ENCODE peak calls at places on chromosomes 13 and 19, in four cellular contexts. One of them, this sample, is unnamed.

GRCh38 chr13:66937423-66937822 is 292.7 kb downstream of the PCDH9 start:
- DNase-seq in endothelial cell: no peak
- DNase-seq in neural crest cell: no peak
- DNase-seq in foreskin keratinocyte: no peak
- DNase-seq in this sample: no peak

GRCh38 chr19:11035441-11036377 is 53.6 kb upstream of the LDLR start:
- DNase-seq in endothelial cell: peak; percentile 90
- DNase-seq in neural crest cell: peak; percentile 89
- DNase-seq in foreskin keratinocyte: peak; percentile 77
- DNase-seq in this sample: peak; percentile 92

GRCh38 chr19:504634-505033 is 2.7 kb upstream of the TPGS1 start:
- DNase-seq in endothelial cell: no peak
- DNase-seq in neural crest cell: no peak
- DNase-seq in foreskin keratinocyte: no peak
- DNase-seq in this sample: peak; percentile 24

GRCh38 chr13:56347014-56347413 is 793.7 kb upstream of the PRR20A start:
- DNase-seq in endothelial cell: no peak
- DNase-seq in neural crest cell: no peak
- DNase-seq in foreskin keratinocyte: no peak
- DNase-seq in this sample: no peak

GRCh38 chr13:43058318-43058674 is 34.9 kb downstream of the DNAJC15 start:
- DNase-seq in endothelial cell: no peak
- DNase-seq in neural crest cell: no peak
- DNase-seq in foreskin keratinocyte: peak; percentile 93
- DNase-seq in this sample: peak; percentile 45

GRCh38 chr19:53960886-53961285 is 1.9 kb upstream of the CACNG8 start:
- DNase-seq in endothelial cell: no peak
- DNase-seq in neural crest cell: no peak
- DNase-seq in foreskin keratinocyte: no peak
- DNase-seq in this sample: no peak

GRCh38 chr13:48009298-48009697 is 8.2 kb upstream of the SUCLA2 start:
- DNase-seq in endothelial cell: no peak
- DNase-seq in neural crest cell: no peak
- DNase-seq in foreskin keratinocyte: peak; percentile 83
- DNase-seq in this sample: no peak

GRCh38 chr13:94454334-94454733 is 25.1 kb downstream of the DCT start:
- DNase-seq in endothelial cell: no peak
- DNase-seq in neural crest cell: no peak
- DNase-seq in foreskin keratinocyte: no peak
- DNase-seq in this sample: no peak

GRCh38 chr13:20430296-20430695 is 95.4 kb downstream of the CRYL1 start:
- DNase-seq in endothelial cell: no peak
- DNase-seq in neural crest cell: no peak
- DNase-seq in foreskin keratinocyte: no peak
- DNase-seq in this sample: no peak

GRCh38 chr19:2462635-2463421 is 6.1 kb upstream of the LMNB2 start:
- DNase-seq in endothelial cell: peak; percentile 91
- DNase-seq in neural crest cell: peak; percentile 72
- DNase-seq in foreskin keratinocyte: peak; percentile 93
- DNase-seq in this sample: peak; percentile 98

GRCh38 chr19:7516281-7516862 is 469 bp downstream of the ZNF358 start:
- DNase-seq in endothelial cell: no peak
- DNase-seq in neural crest cell: no peak
- DNase-seq in foreskin keratinocyte: no peak
- DNase-seq in this sample: no peak

GRCh38 chr19:36225219-36225892 is 10.4 kb downstream of the ZNF146 start:
- DNase-seq in endothelial cell: no peak
- DNase-seq in neural crest cell: no peak
- DNase-seq in foreskin keratinocyte: no peak
- DNase-seq in this sample: no peak

GRCh38 chr13:53901593-53901992 is 873.0 kb downstream of the OLFM4 start:
- DNase-seq in endothelial cell: no peak
- DNase-seq in neural crest cell: no peak
- DNase-seq in foreskin keratinocyte: no peak
- DNase-seq in this sample: no peak

GRCh38 chr13:110479215-110479545 is 82.3 kb downstream of the RAB20 start:
- DNase-seq in endothelial cell: no peak
- DNase-seq in neural crest cell: no peak
- DNase-seq in foreskin keratinocyte: no peak
- DNase-seq in this sample: no peak

GRCh38 chr13:113531041-113531873 is 40.7 kb upstream of the DCUN1D2 start:
- DNase-seq in endothelial cell: no peak
- DNase-seq in neural crest cell: no peak
- DNase-seq in foreskin keratinocyte: no peak
- DNase-seq in this sample: peak; percentile 22

GRCh38 chr13:29507356-29507755 is 88.1 kb downstream of the SLC7A1 start:
- DNase-seq in endothelial cell: no peak
- DNase-seq in neural crest cell: no peak
- DNase-seq in foreskin keratinocyte: no peak
- DNase-seq in this sample: no peak

GRCh38 chr13:27820524-27821482 is 28.5 kb downstream of the GSX1 start:
- DNase-seq in endothelial cell: no peak
- DNase-seq in neural crest cell: no peak
- DNase-seq in foreskin keratinocyte: no peak
- DNase-seq in this sample: peak; percentile 58

GRCh38 chr19:47445937-47446402 is 25.7 kb downstream of the SLC8A2 start:
- DNase-seq in endothelial cell: peak; percentile 62
- DNase-seq in neural crest cell: no peak
- DNase-seq in foreskin keratinocyte: no peak
- DNase-seq in this sample: peak; percentile 75

GRCh38 chr13:48333976-48334375 is 30.4 kb downstream of the RB1 start:
- DNase-seq in endothelial cell: no peak
- DNase-seq in neural crest cell: no peak
- DNase-seq in foreskin keratinocyte: peak; percentile 92
- DNase-seq in this sample: no peak

GRCh38 chr13:34543836-34544235 is 398.2 kb upstream of the NBEA start:
- DNase-seq in endothelial cell: no peak
- DNase-seq in neural crest cell: no peak
- DNase-seq in foreskin keratinocyte: no peak
- DNase-seq in this sample: no peak

GRCh38 chr13:75600371-75600770 is 35.8 kb upstream of the LMO7 start:
- DNase-seq in endothelial cell: no peak
- DNase-seq in neural crest cell: no peak
- DNase-seq in foreskin keratinocyte: no peak
- DNase-seq in this sample: no peak

GRCh38 chr13:102680842-102681725 is 13.8 kb downstream of the METTL21C start:
- DNase-seq in endothelial cell: no peak
- DNase-seq in neural crest cell: no peak
- DNase-seq in foreskin keratinocyte: no peak
- DNase-seq in this sample: no peak

This sample was measured in H9.